ENCODE peak calls at places on chromosomes 5 and 9, in ten cellular contexts. N, L, M, E, U, S, F, Y, T and O are unnamed samples. For H3K4me1, the result is how much of the 10 kb centered on the place peaks cover.

GRCh38 chr5:168851902-168852321 is 272.7 kb upstream of the PANK3 start:
- DNase-seq in Y (peak), F (no peak), S (no peak), E (peak), U (no peak), N (peak), L (no peak), T (no peak), M (peak), O (no peak)

GRCh38 chr5:124706729-124707361 is 39.6 kb downstream of the ZNF608 start:
- DNase-seq in E (peak), U (no peak), L (no peak), N (no peak), T (peak), F (no peak), Y (no peak), S (peak), M (peak), O (no peak)

GRCh38 chr9:115694014-115694413 is 459.6 kb upstream of the PAPPA start:
- DNase-seq in N (peak), T (peak), Y (peak), S (no peak), M (no peak), E (peak), F (no peak), U (no peak), L (peak), O (no peak)

GRCh38 chr5:173884402-173885053 is 3.6 kb upstream of the CPEB4 start:
- DNase-seq in E (no peak), M (no peak), T (peak), N (no peak), Y (peak), U (peak), L (no peak), F (peak), S (no peak), O (no peak)

GRCh38 chr9:2691212-2691611 is 26.1 kb upstream of the KCNV2 start:
- DNase-seq in U (no peak), M (no peak), N (no peak), T (no peak), Y (no peak), E (no peak), F (no peak), S (no peak), L (no peak), O (no peak)

GRCh38 chr9:82457281-82457680 is 468.7 kb downstream of the SPATA31D1 start:
- DNase-seq in Y (no peak), S (no peak), L (no peak), U (peak), F (no peak), E (no peak), N (no peak), T (no peak), M (no peak), O (no peak)

GRCh38 chr9:97527626-97528528 is 26.4 kb downstream of the TMOD1 start:
- DNase-seq in M (no peak), N (no peak), E (no peak), Y (no peak), U (no peak), S (no peak), F (no peak), T (no peak), L (peak), O (no peak)

GRCh38 chr5:30279237-30279636 is 914.2 kb upstream of the CDH6 start:
- DNase-seq in E (no peak), F (no peak), N (peak), T (no peak), L (no peak), U (no peak), Y (no peak), M (no peak), S (no peak), O (no peak)

GRCh38 chr5:181160144-181160754 is 12.9 kb downstream of the OR2V2 start:
- DNase-seq in Y (peak), E (peak), L (peak), F (peak), T (peak), U (peak), M (peak), S (no peak), N (peak), O (peak)

GRCh38 chr5:181166812-181167733 is 19.7 kb downstream of the OR2V2 start:
- DNase-seq in Y (no peak), F (no peak), U (no peak), E (no peak), N (peak), L (no peak), T (no peak), M (no peak), S (no peak), O (no peak)

GRCh38 chr5:181161534-181162175 is 14.3 kb downstream of the OR2V2 start:
- DNase-seq in Y (no peak), L (no peak), T (no peak), M (no peak), N (no peak), U (no peak), S (no peak), E (no peak), F (no peak), O (no peak)

GRCh38 chr5:181164076-181164952 is 16.9 kb downstream of the OR2V2 start:
- DNase-seq in E (no peak), N (no peak), M (no peak), S (no peak), T (no peak), F (no peak), U (no peak), Y (no peak), L (no peak), O (no peak)

DNA sequence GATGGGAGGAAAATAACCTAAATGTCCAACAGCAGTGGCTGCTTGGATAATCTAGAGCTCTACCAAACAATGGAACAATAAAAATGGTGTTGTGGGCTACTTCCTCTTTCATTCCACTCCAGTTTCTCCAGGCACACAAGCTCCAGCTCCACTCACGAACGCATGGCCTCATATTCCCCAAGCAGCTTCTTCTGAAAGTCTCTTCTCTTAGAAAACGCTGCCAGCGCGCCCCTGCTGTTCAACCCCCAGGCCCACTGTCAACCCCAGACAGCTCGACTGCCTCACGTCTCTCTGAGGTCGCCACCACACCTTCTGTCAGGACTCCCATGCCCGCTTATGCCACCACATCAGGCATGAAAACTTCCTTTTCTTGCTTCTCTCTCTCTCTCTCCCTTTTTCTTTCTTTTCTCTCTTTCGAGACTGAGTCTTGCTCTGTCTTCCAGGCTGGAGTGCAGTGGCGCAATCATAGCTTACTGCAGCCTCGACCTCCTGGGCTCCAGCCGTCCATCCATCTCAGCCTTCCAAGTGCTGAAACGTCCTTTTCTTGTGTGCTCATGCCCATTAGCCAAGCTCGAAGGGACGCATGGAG is 16.2 kb downstream of the OR2V2 start:
- DNase-seq in M (no peak), Y (no peak), E (no peak), S (no peak), T (no peak), F (no peak), L (peak), U (no peak), N (no peak), O (no peak)
- TF ChIP-seq CTCF in M (no peak), Y (no peak), E (no peak), S (no peak), T (no peak), F (no peak), L (no peak), U (no peak), N (no peak), O (no peak)

GRCh38 chr9:94909965-94910730 is 183.6 kb downstream of the AOPEP start:
- DNase-seq in M (no peak), S (no peak), E (peak), F (no peak), N (no peak), T (no peak), Y (no peak), L (no peak), U (no peak), O (no peak)
- H3K4me1 ChIP-seq in M (under half), S (under half), E (under half), F (under half), N (under half), T (under half), Y (under half), L (under half), U (under half), O (under half)

GRCh38 chr9:5288591-5288990 is 15.9 kb downstream of the RLN2 start:
- DNase-seq in T (no peak), L (no peak), N (peak), F (no peak), M (no peak), U (no peak), E (no peak), S (no peak), Y (no peak), O (no peak)

GRCh38 chr9:5292141-5292540 is 12.4 kb downstream of the RLN2 start:
- DNase-seq in U (no peak), E (no peak), T (no peak), F (no peak), M (no peak), L (no peak), S (no peak), N (no peak), Y (no peak), O (no peak)

GRCh38 chr9:5286262-5286661 is 18.3 kb downstream of the RLN2 start:
- DNase-seq in N (no peak), T (no peak), Y (no peak), S (no peak), U (no peak), E (no peak), F (no peak), M (no peak), L (no peak), O (no peak)
- H3K27ac ChIP-seq in N (no peak), T (no peak), Y (no peak), S (no peak), U (no peak), E (no peak), F (no peak), M (no peak), L (no peak), O (no peak)

GRCh38 chr5:111165058-111165457 is 59.1 kb upstream of the CAMK4 start:
- DNase-seq in E (no peak), U (no peak), S (no peak), M (no peak), T (no peak), F (no peak), N (no peak), Y (no peak), L (peak), O (no peak)
- TF ChIP-seq CTCF in E (no peak), U (no peak), S (no peak), M (no peak), T (no peak), F (no peak), N (no peak), Y (no peak), L (peak), O (no peak)